ENCODE peak calls at places on chromosomes 5 and 9, in eight cellular contexts. Y, J, V, N, G, B, R and S are unnamed samples.

GRCh38 chr9:91119679-91120078 is 242.0 kb downstream of the AUH start:
- DNase-seq in Y (no peak), J (no peak), V (no peak), N (peak; percentile 77), G (peak; percentile 48), B (no peak), R (no peak), S (no peak)

GRCh38 chr9:105881654-105882349 is 187.5 kb downstream of the TMEM38B start:
- DNase-seq in Y (peak; percentile 71), J (peak; percentile 77), V (peak; percentile 68), N (peak; percentile 54), G (peak; percentile 73), B (peak; percentile 48), R (peak; percentile 63), S (peak; percentile 72)

GRCh38 chr5:72307968-72308852 is 11.8 kb downstream of the MRPS27 start:
- DNase-seq in Y (peak; percentile 98), J (peak; percentile 99), V (peak; percentile 96), N (peak; percentile 96), G (peak; percentile 99), B (peak; percentile 97), R (peak; percentile 92), S (peak; percentile 89)

GRCh38 chr5:2702096-2702879 is 49.2 kb downstream of the IRX2 start:
- DNase-seq in Y (no peak), J (no peak), V (no peak), N (no peak), G (no peak), B (no peak), R (no peak), S (no peak)

GRCh38 chr9:117403403-117403811 is 11.4 kb downstream of the ASTN2 start:
- DNase-seq in Y (no peak), J (no peak), V (no peak), N (no peak), G (no peak), B (no peak), R (no peak), S (no peak)

GRCh38 chr9:87436694-87437093 is 61.0 kb upstream of the DAPK1 start:
- DNase-seq in Y (no peak), J (no peak), V (no peak), N (no peak), G (no peak), B (no peak), R (no peak), S (no peak)

GRCh38 chr9:81653240-81653639 is 36.1 kb downstream of the TLE1 start:
- DNase-seq in Y (no peak), J (no peak), V (no peak), N (peak; percentile 42), G (peak; percentile 51), B (no peak), R (no peak), S (no peak)

GRCh38 chr9:36504154-36504550 is 68.5 kb upstream of the MELK start:
- DNase-seq in Y (no peak), J (no peak), V (no peak), N (no peak), G (no peak), B (no peak), R (no peak), S (no peak)

GRCh38 chr5:78269088-78269703 is 25.3 kb downstream of the AP3B1 start:
- DNase-seq in Y (no peak), J (peak; percentile 4), V (no peak), N (no peak), G (peak; percentile 35), B (peak; percentile 15), R (no peak), S (no peak)

GRCh38 chr5:14406554-14406849 is 175.1 kb upstream of the OTULINL start:
- DNase-seq in Y (no peak), J (no peak), V (no peak), N (peak; percentile 98), G (peak; percentile 91), B (no peak), R (no peak), S (no peak)

GRCh38 chr5:59840200-59840601 is 53.3 kb downstream of the PDE4D start:
- DNase-seq in Y (no peak), J (no peak), V (no peak), N (peak; percentile 36), G (peak; percentile 53), B (no peak), R (no peak), S (no peak)

GRCh38 chr9:69801994-69802393 is 18.6 kb upstream of the CFAP95 start:
- DNase-seq in Y (no peak), J (no peak), V (no peak), N (peak; percentile 14), G (peak; percentile 49), B (no peak), R (no peak), S (no peak)

GRCh38 chr5:34586117-34586885 is 69.8 kb upstream of the RAI14 start:
- DNase-seq in Y (no peak), J (no peak), V (peak; percentile 46), N (peak; percentile 95), G (peak; percentile 96), B (no peak), R (no peak), S (no peak)

GRCh38 chr5:109297900-109298299 is 111.9 kb downstream of the PJA2 start:
- DNase-seq in Y (no peak), J (no peak), V (no peak), N (no peak), G (no peak), B (no peak), R (no peak), S (no peak)

DNA sequence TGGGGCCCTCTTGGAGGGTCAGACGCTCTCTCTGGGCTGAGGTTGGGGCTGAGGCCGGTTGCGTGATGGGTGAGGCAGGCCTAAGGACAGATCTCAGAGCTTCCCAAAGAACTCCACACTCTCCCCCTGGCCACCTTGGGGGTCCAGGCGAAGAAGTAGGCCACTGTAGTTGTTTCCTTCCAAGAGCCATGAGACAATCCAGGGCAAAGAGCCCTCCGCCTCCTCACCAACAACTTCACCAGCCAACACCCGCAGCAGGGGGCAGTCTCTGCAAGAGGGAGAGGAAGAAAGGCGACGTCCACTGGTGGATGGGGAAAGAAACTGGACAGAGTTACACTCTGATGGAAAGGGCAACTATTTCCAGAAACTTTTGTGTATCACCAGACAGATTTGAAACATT is 10.7 kb downstream of the SLC35A4 start:
- DNase-seq in Y (no peak), J (no peak), V (peak; percentile 66), N (peak; percentile 70), G (peak; percentile 63), B (no peak), R (no peak), S (no peak)
- TF ChIP-seq CTCF in Y (peak; percentile 44), J (no peak), V (no peak), N (peak; percentile 66), G (peak; percentile 44), B (no peak), R (peak; percentile 18), S (peak; percentile 23)

GRCh38 chr9:84136119-84136868 is 155.7 kb downstream of the RMI1 start:
- DNase-seq in Y (no peak), J (no peak), V (peak; percentile 9), N (peak; percentile 67), G (peak; percentile 85), B (no peak), R (no peak), S (no peak)

GRCh38 chr9:84138543-84138942 is 157.9 kb downstream of the RMI1 start:
- DNase-seq in Y (no peak), J (no peak), V (no peak), N (no peak), G (peak; percentile 8), B (no peak), R (no peak), S (no peak)

GRCh38 chr9:84139296-84140100 is 158.9 kb downstream of the RMI1 start:
- DNase-seq in Y (no peak), J (peak; percentile 55), V (no peak), N (peak; percentile 23), G (peak; percentile 41), B (no peak), R (no peak), S (no peak)

GRCh38 chr9:84140535-84141101 is 160.0 kb downstream of the RMI1 start:
- DNase-seq in Y (no peak), J (peak; percentile 27), V (peak; percentile 17), N (peak; percentile 14), G (no peak), B (peak; percentile 27), R (peak; percentile 38), S (no peak)

DNA sequence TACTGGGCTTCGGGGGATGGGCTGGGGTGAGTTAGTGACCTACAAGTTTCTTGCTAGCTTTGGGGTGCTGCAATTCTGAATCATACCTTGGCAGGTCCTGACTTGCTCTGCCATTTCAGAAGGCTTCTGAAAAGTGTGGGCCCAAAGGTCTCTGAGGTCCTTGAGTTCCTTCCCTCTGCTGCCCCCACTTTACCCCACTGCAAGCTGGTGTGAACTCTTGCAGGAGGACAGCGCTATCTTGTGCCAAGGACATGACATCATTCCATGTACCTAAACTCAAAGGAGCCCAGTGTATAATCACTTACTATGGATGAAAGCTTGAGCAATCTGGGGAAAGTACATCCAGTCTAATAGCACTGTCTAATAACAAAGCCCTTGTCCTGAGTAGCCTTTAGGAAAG is 157.4 kb downstream of the RMI1 start:
- DNase-seq in Y (no peak), J (peak; percentile 26), V (no peak), N (peak; percentile 60), G (peak; percentile 88), B (no peak), R (no peak), S (no peak)
- TF ChIP-seq CTCF in Y (no peak), J (no peak), V (no peak), N (no peak), G (no peak), B (no peak), R (no peak), S (no peak)

DNA sequence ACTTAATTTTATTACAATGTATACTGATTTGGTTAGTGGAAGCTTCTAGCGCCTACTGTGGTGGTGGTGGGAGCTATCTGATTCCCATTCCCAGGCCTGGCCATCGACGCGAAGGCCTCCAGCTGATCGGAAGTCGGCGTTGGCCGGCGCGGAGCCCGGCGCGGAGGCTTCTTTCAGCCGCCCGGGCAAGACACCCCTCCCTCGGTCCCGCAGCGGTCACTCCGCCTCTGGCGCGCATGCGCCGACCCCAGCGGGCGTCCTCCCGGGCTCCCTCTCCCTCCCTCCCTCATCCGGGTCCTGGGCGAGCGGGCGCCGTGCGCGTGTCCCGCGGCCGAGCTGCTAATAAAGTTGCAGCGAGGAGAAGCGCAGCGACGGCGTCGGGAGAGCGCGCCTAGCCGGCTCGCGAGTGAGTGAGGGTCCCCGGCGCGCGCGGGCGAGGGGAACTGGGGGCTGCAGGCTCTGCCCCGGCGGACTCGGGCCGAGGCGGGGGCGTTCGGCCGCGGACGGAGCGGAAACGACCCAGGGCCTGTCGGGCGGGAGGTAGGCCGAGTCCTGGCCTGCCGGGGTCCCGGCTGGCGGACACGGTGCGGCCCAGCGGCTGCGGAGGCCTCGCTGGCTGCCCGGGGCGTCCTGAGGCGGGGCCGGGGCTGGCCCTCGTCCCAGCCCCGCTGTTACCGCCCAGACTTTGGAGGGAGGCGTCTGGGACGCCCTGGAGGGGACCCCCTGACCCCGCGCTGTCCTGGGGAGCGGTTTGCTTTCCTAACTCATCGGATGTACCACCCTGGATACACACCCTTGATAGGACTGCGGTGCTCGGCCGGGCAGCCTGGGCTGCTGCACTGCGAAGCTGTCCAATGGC is at the start of gene SMAD5:
- DNase-seq in Y (peak; percentile 93), J (peak; percentile 96), V (peak; percentile 99), N (peak; percentile 94), G (peak; percentile 93), B (peak; percentile 98), R (peak; percentile 97), S (peak; percentile 94)
- TF ChIP-seq CTCF in Y (no peak), J (no peak), V (no peak), N (no peak), G (no peak), B (no peak), R (no peak), S (no peak)

DNA sequence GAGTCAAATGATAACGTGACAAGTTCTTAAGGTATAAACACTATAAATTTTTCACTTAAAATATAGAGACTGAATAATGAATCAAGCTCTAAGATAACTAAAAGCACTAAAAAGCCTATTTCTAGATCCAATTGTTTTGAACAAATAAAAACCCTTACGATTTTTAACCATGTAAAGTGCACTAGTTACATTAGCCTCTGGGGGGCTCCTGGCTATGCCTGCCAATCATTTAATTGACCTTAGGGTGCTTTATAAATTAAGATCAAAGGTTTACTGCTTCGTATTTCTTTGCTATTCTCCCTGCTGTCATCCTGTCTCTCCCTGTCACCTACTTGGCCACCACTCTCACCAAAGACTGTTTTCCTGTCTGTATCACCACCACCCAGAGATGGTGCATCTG is 133.4 kb downstream of the ESM1 start:
- DNase-seq in Y (no peak), J (no peak), V (no peak), N (no peak), G (no peak), B (no peak), R (no peak), S (no peak)
- TF ChIP-seq CTCF in Y (no peak), J (no peak), V (no peak), N (no peak), G (no peak), B (no peak), R (peak; percentile 29), S (peak; percentile 35)